ENCODE peak calls at places on chromosomes 6 and 20, in seven cellular contexts. One of them, this sample, is unnamed.
A peak's percentile ranks its signal among the peaks of the same experiment; 100 is the strongest.

GRCh38 chr6:109793793-109794192 is 102.7 kb downstream of the FIG4 start:
- DNase-seq in CD4-positive, CD25-positive, alpha-beta regulatory T cell: no peak
- DNase-seq in midbrain: no peak
- DNase-seq in T-helper 2 cell: no peak
- DNase-seq in amniotic epithelial cell: peak; percentile 97
- DNase-seq in stimulated activated CD8-positive, alpha-beta memory T cell treated with anti-CD3 and anti-CD28 coated beads, Interleukin-7, amount 100 ng/mL, for 1 hour: no peak
- DNase-seq in activated T-cell treated with anti-CD3 and anti-CD28 coated beads, Interleukin-2, amount 50 U/mL, for 72 hours: peak; percentile 23
- DNase-seq in this sample: no peak

GRCh38 chr20:53927990-53928389 is 142.4 kb downstream of the BCAS1 start:
- DNase-seq in CD4-positive, CD25-positive, alpha-beta regulatory T cell: no peak
- DNase-seq in midbrain: no peak
- DNase-seq in T-helper 2 cell: no peak
- DNase-seq in amniotic epithelial cell: no peak
- DNase-seq in stimulated activated CD8-positive, alpha-beta memory T cell treated with anti-CD3 and anti-CD28 coated beads, Interleukin-7, amount 100 ng/mL, for 1 hour: no peak
- DNase-seq in activated T-cell treated with anti-CD3 and anti-CD28 coated beads, Interleukin-2, amount 50 U/mL, for 72 hours: no peak
- DNase-seq in this sample: no peak

GRCh38 chr6:85004283-85005010 is 240.0 kb upstream of the TBX18 start:
- DNase-seq in CD4-positive, CD25-positive, alpha-beta regulatory T cell: no peak
- DNase-seq in midbrain: no peak
- DNase-seq in T-helper 2 cell: no peak
- DNase-seq in amniotic epithelial cell: no peak
- DNase-seq in stimulated activated CD8-positive, alpha-beta memory T cell treated with anti-CD3 and anti-CD28 coated beads, Interleukin-7, amount 100 ng/mL, for 1 hour: no peak
- DNase-seq in activated T-cell treated with anti-CD3 and anti-CD28 coated beads, Interleukin-2, amount 50 U/mL, for 72 hours: no peak
- DNase-seq in this sample: no peak

GRCh38 chr6:55704421-55704820 is 125.4 kb upstream of the HMGCLL1 start:
- DNase-seq in CD4-positive, CD25-positive, alpha-beta regulatory T cell: no peak
- DNase-seq in midbrain: no peak
- DNase-seq in T-helper 2 cell: no peak
- DNase-seq in amniotic epithelial cell: no peak
- DNase-seq in stimulated activated CD8-positive, alpha-beta memory T cell treated with anti-CD3 and anti-CD28 coated beads, Interleukin-7, amount 100 ng/mL, for 1 hour: no peak
- DNase-seq in activated T-cell treated with anti-CD3 and anti-CD28 coated beads, Interleukin-2, amount 50 U/mL, for 72 hours: no peak
- DNase-seq in this sample: no peak

GRCh38 chr20:37943501-37944455 is 40.9 kb downstream of the VSTM2L start:
- DNase-seq in CD4-positive, CD25-positive, alpha-beta regulatory T cell: no peak
- DNase-seq in midbrain: no peak
- DNase-seq in T-helper 2 cell: no peak
- DNase-seq in amniotic epithelial cell: no peak
- DNase-seq in stimulated activated CD8-positive, alpha-beta memory T cell treated with anti-CD3 and anti-CD28 coated beads, Interleukin-7, amount 100 ng/mL, for 1 hour: no peak
- DNase-seq in activated T-cell treated with anti-CD3 and anti-CD28 coated beads, Interleukin-2, amount 50 U/mL, for 72 hours: no peak
- DNase-seq in this sample: no peak

GRCh38 chr20:44805991-44806729 is 4.2 kb downstream of the RIMS4 start:
- DNase-seq in CD4-positive, CD25-positive, alpha-beta regulatory T cell: no peak
- DNase-seq in midbrain: peak; percentile 20
- DNase-seq in T-helper 2 cell: no peak
- DNase-seq in amniotic epithelial cell: peak; percentile 44
- DNase-seq in stimulated activated CD8-positive, alpha-beta memory T cell treated with anti-CD3 and anti-CD28 coated beads, Interleukin-7, amount 100 ng/mL, for 1 hour: no peak
- DNase-seq in activated T-cell treated with anti-CD3 and anti-CD28 coated beads, Interleukin-2, amount 50 U/mL, for 72 hours: no peak
- DNase-seq in this sample: no peak

GRCh38 chr6:137493218-137494038 is 766 bp downstream of the OLIG3 start:
- DNase-seq in CD4-positive, CD25-positive, alpha-beta regulatory T cell: no peak
- DNase-seq in midbrain: no peak
- DNase-seq in T-helper 2 cell: no peak
- DNase-seq in amniotic epithelial cell: no peak
- DNase-seq in stimulated activated CD8-positive, alpha-beta memory T cell treated with anti-CD3 and anti-CD28 coated beads, Interleukin-7, amount 100 ng/mL, for 1 hour: no peak
- DNase-seq in activated T-cell treated with anti-CD3 and anti-CD28 coated beads, Interleukin-2, amount 50 U/mL, for 72 hours: peak; percentile 53
- DNase-seq in this sample: no peak

GRCh38 chr6:89667872-89668556 is 29.5 kb upstream of the LYRM2 start:
- DNase-seq in CD4-positive, CD25-positive, alpha-beta regulatory T cell: no peak
- DNase-seq in midbrain: no peak
- DNase-seq in T-helper 2 cell: no peak
- DNase-seq in amniotic epithelial cell: no peak
- DNase-seq in stimulated activated CD8-positive, alpha-beta memory T cell treated with anti-CD3 and anti-CD28 coated beads, Interleukin-7, amount 100 ng/mL, for 1 hour: no peak
- DNase-seq in activated T-cell treated with anti-CD3 and anti-CD28 coated beads, Interleukin-2, amount 50 U/mL, for 72 hours: no peak
- DNase-seq in this sample: no peak

This sample was measured in DND-41.